ENCODE peak calls at places on chromosomes 7 and 10, in four cellular contexts. H is GM23338, O is lower lobe of right lung, B is A549. R is an unnamed sample.

GRCh38 chr10:12264204-12264908 is 68.4 kb downstream of the CDC123 start:
- DNase-seq in B (peak; percentile 76), H (peak; percentile 96), O (peak; percentile 87), R (peak; percentile 69)

GRCh38 chr7:102404005-102404861 is 8.1 kb downstream of the PRKRIP1 start:
- DNase-seq in H (peak; percentile 87), O (peak; percentile 57), B (peak; percentile 82), R (peak; percentile 59)

GRCh38 chr7:69110450-69111050 is 487.7 kb upstream of the AUTS2 start:
- DNase-seq in O (no peak), B (no peak), H (no peak), R (no peak)

GRCh38 chr10:12500406-12501303 is 151.3 kb downstream of the CAMK1D start:
- DNase-seq in B (no peak), O (no peak), H (no peak), R (no peak)

GRCh38 chr10:114749014-114749413 is 72.6 kb upstream of the FHIP2A start:
- DNase-seq in H (no peak), O (no peak), B (no peak), R (no peak)

GRCh38 chr7:117654780-117655179 is 175.0 kb downstream of the CFTR start:
- DNase-seq in H (no peak), B (no peak), O (no peak), R (no peak)

GRCh38 chr7:100170111-100170897 is 1.9 kb upstream of the GAL3ST4 start:
- DNase-seq in B (no peak), O (no peak), H (no peak), R (no peak)

GRCh38 chr7:37085600-37085999 is 361.3 kb upstream of the AOAH start:
- DNase-seq in H (no peak), B (no peak), O (no peak), R (no peak)

GRCh38 chr7:26618898-26619297 is 245.5 kb downstream of the SKAP2 start:
- DNase-seq in O (no peak), H (no peak), B (no peak), R (no peak)

GRCh38 chr7:112162161-112163020 is 43.8 kb downstream of the DOCK4 start:
- DNase-seq in O (peak; percentile 50), H (peak; percentile 89), B (peak; percentile 32), R (peak; percentile 16)

GRCh38 chr10:58511765-58512469 is 755 bp upstream of the BICC1 start:
- DNase-seq in O (no peak), B (no peak), H (peak; percentile 24), R (no peak)

GRCh38 chr10:404341-404740 is 269.1 kb downstream of the ZMYND11 start:
- DNase-seq in O (no peak), H (no peak), B (no peak), R (no peak)

GRCh38 chr7:39609462-39610149 is 13.8 kb upstream of the RALA start:
- DNase-seq in B (no peak), H (peak; percentile 76), O (peak; percentile 57), R (no peak)

GRCh38 chr10:89165923-89166322 is 41.2 kb downstream of the CH25H start:
- DNase-seq in H (no peak), O (no peak), B (no peak), R (peak; percentile 25)

GRCh38 chr7:86598311-86598710 is 45.4 kb upstream of the GRM3 start:
- DNase-seq in H (peak; percentile 84), O (no peak), B (no peak), R (no peak)

GRCh38 chr7:156735861-156736260 is 95.3 kb downstream of the RNF32 start:
- DNase-seq in O (no peak), H (no peak), B (no peak), R (no peak)

GRCh38 chr7:54904130-54904529 is 114.7 kb upstream of the EGFR start:
- DNase-seq in O (no peak), B (no peak), H (no peak), R (no peak)

GRCh38 chr10:97106207-97106606 is 79.6 kb downstream of the SLIT1 start:
- DNase-seq in B (no peak), O (no peak), H (no peak), R (no peak)

GRCh38 chr10:28139138-28139537 is 140.3 kb upstream of the ODAD2 start:
- DNase-seq in H (no peak), B (no peak), O (no peak), R (no peak)

GRCh38 chr10:116226053-116226452 is 47.0 kb downstream of the GFRA1 start:
- DNase-seq in O (no peak), B (no peak), H (no peak), R (no peak)
- H3K27ac ChIP-seq in O (no peak overlapping the region), B (no peak overlapping the region), H (no peak overlapping the region), R (no peak overlapping the region)

GRCh38 chr10:127755758-127756157 is 18.8 kb downstream of the FOXI2 start:
- DNase-seq in O (no peak), H (no peak), B (no peak), R (no peak)
- TF ChIP-seq CTCF in O (no peak), H (no peak), B (no peak), R (no peak)

GRCh38 chr7:116393654-116394053 is 105.9 kb upstream of the CAV2 start:
- DNase-seq in O (no peak), H (no peak), B (no peak), R (no peak)
- H3K27ac ChIP-seq in O (peak overlapping the region; percentile 13), H (no peak overlapping the region), B (peak overlapping the region; percentile 86), R (no peak overlapping the region)

DNA sequence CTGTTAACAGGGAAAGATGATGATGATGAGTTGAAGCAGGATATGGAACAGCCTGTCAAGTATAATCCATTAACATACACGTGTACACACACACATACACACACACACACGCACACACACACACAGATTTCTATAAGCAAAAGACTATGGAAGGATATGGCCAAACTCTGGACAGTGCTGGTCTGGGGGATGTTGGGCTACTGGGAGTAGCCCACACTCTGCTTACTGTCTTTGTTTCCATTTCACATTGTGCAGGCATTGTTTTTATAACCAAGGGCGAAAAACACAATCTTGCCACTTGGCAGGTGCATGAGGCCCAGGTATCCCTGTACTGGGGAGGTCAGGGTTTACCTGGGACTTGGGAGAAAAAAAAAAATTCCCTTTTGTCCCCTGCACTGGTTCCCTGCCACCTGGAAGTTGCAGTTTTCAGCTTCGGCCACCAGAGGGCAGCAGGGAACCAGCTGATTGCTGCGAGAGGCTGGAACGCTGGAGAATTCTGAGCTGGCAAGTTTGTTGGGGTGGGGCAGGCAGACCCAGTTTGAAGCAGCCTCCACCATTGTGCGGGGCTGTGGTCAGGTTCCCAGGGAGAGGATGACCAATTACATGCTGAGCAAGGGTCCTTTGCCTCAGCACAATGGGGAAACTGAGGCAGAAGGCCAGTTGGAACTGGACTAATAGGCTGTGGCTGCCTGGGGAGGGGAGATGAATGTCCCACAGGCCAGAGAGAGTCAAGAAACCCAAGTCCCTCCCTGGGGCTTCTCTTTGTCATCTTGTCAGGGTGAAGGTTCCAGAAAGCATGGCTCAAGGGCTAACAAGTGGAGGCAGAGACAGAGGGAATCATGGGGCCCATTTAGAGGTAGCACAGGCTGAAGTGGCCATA is 27.3 kb downstream of the PPIF start:
- DNase-seq in O (peak; percentile 87), H (peak; percentile 86), B (peak; percentile 85), R (peak; percentile 88)
- TF ChIP-seq CTCF in O (peak; percentile 99), H (peak; percentile 97), B (peak; percentile 90), R (peak; percentile 94)

DNA sequence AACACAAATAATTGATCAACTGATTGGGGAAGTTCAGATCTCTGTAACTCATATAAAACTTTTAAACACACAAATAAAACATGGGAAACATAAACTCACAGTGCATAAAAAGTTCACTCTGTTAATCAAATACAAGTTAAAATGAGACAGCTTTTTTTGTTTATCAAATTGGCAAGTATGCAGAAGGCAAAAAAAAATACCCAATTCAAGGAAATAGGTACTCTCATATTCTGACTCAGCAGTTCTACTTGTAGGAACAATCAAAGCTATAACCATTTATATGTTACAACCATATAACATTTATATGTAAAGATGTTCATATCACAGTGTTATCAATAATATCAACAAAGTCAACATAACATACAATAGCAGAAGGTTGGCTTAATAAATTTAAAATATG is 102.0 kb downstream of the CNOT4 start:
- DNase-seq in O (no peak), B (no peak), H (no peak), R (no peak)
- H3K27ac ChIP-seq in O (no peak overlapping the region), B (no peak overlapping the region), H (no peak overlapping the region), R (no peak overlapping the region)

GRCh38 chr7:50069613-50070012 is 23.4 kb downstream of the ZPBP start:
- DNase-seq in H (peak; percentile 24), O (peak; percentile 51), B (no peak), R (peak; percentile 26)

GRCh38 chr7:50068850-50069551 is 24.0 kb downstream of the ZPBP start:
- DNase-seq in H (peak; percentile 94), B (no peak), O (no peak), R (peak; percentile 66)

GRCh38 chr7:50073093-50073492 is 20.0 kb downstream of the ZPBP start:
- DNase-seq in H (no peak), B (no peak), O (no peak), R (no peak)

DNA sequence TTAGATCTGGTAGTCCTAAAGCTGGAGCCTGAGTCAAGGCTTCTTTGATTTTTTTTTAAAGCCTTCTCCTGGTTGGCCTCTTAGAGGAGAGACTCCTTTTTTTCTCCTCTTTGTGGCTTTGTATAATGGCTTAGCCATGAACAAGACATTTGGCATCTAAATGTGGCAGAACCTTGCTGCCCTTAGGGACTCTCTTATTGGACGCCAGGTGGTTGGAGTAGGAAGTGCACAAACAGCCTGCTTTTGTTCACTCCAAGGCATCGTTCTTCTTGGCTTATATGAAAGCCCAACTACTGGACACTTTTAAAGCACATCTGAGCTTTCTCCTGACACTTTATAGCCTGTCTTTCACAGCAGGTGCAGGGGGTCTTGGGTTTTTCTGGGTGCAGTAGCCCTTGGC is 25.0 kb downstream of the ZPBP start:
- DNase-seq in H (peak; percentile 25), O (no peak), B (peak; percentile 13), R (peak; percentile 20)
- TF ChIP-seq CTCF in H (no peak), O (peak; percentile 34), B (no peak), R (peak; percentile 48)

GRCh38 chr7:93226310-93226709 is at the start of gene HEPACAM2:
- DNase-seq in H (no peak), O (no peak), B (no peak), R (no peak)
- H3K27ac ChIP-seq in H (no peak within 1 kb of the TSS), O (no peak within 1 kb of the TSS), B (no peak within 1 kb of the TSS), R (no peak within 1 kb of the TSS)

DNA sequence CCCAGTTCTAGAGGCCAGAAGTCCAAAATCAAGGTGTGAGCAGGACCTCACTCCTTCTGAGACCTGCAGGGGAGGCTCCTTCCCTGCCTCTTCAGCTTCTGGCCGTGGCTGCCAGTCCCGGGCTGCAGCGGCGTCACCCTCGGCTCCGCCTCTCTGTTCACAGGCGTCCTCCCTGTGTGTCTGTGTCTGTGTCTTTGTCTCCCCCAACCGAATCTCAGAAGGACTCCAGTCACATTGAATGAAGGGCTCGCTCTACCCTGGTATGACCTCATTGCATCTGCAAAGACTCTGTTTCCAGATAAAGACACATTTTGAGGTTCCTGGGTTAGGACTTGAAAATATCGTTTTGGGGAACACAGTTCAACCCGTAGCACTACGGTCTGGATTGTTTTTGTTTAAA is 33.1 kb upstream of the GALNT11 start:
- DNase-seq in O (peak; percentile 71), H (peak; percentile 81), B (peak; percentile 66), R (peak; percentile 21)
- TF ChIP-seq CTCF in O (peak; percentile 28), H (peak; percentile 66), B (peak; percentile 46), R (peak; percentile 44)

R was measured in RWPE1.